ENCODE peak calls at places on chromosome 14, in eight cellular contexts. S is tibial nerve; L is spleen; A is tibial artery; C is effector memory CD4-positive, alpha-beta T cell; D is mammary epithelial cell; E is body of pancreas; N is astrocyte. J is an unnamed sample. For H3K27me3, the result is how much of the 10 kb centered on the place peaks cover.

GRCh38 chr14:90846511-90846910 is 30.3 kb upstream of the TTC7B start:
- DNase-seq in A (no peak), E (no peak), N (peak), C (no peak), D (peak), S (no peak), L (no peak), J (no peak)

GRCh38 chr14:72664651-72665050 is 229.2 kb downstream of the DPF3 start:
- DNase-seq in D (no peak), A (no peak), E (no peak), L (no peak), N (no peak), S (no peak), C (no peak), J (no peak)

GRCh38 chr14:101593411-101594181 is 32.3 kb downstream of the DIO3 start:
- DNase-seq in L (peak), N (no peak), E (no peak), A (no peak), S (no peak), C (no peak), D (no peak), J (no peak)

GRCh38 chr14:57938533-57938932 is 72.6 kb upstream of the SLC35F4 start:
- DNase-seq in C (no peak), S (no peak), L (no peak), A (no peak), D (no peak), E (no peak), N (no peak), J (no peak)

GRCh38 chr14:74932401-74932901 is 9.4 kb upstream of the RPS6KL1 start:
- DNase-seq in D (no peak), C (no peak), L (no peak), N (no peak), S (peak), E (no peak), A (peak), J (no peak)

GRCh38 chr14:61565836-61566536 is 129.3 kb upstream of the HIF1A start:
- DNase-seq in D (peak), A (no peak), N (peak), C (no peak), E (no peak), S (no peak), L (no peak), J (no peak)

GRCh38 chr14:85538636-85539035 is 8.7 kb downstream of the FLRT2 start:
- DNase-seq in E (no peak), D (no peak), A (no peak), L (no peak), C (no peak), N (no peak), S (no peak), J (no peak)

GRCh38 chr14:46480817-46481216 is 170.8 kb downstream of the RPL10L start:
- DNase-seq in E (no peak), S (no peak), C (no peak), A (no peak), N (no peak), L (no peak), D (no peak), J (no peak)

GRCh38 chr14:100498068-100498467 is 89.1 kb downstream of the BEGAIN start:
- DNase-seq in C (no peak), A (no peak), E (no peak), S (no peak), N (no peak), L (no peak), D (no peak), J (no peak)

GRCh38 chr14:50823763-50824636 is 7.0 kb downstream of the NIN start:
- DNase-seq in S (no peak), L (no peak), C (no peak), E (no peak), N (no peak), D (no peak), A (no peak), J (no peak)
- H3K27me3 ChIP-seq in S (under half), L (under half), C (under half), E (under half), N (under half), D (under half), A (under half), J (under half)

GRCh38 chr14:94376108-94376975 is 12.1 kb downstream of the SERPINA1 start:
- DNase-seq in L (no peak), N (no peak), E (no peak), D (no peak), C (no peak), A (peak), S (no peak), J (no peak)
- H3K27me3 ChIP-seq in L (under half), N (under half), E (under half), D (under half), C (under half), A (under half), S (under half), J (under half)

GRCh38 chr14:51639668-51640316 is 11.9 kb upstream of the FRMD6 start:
- DNase-seq in D (no peak), N (no peak), L (no peak), S (no peak), C (no peak), A (no peak), E (no peak), J (no peak)

GRCh38 chr14:51630987-51631386 is 20.7 kb upstream of the FRMD6 start:
- DNase-seq in E (no peak), S (no peak), L (no peak), C (no peak), N (no peak), A (no peak), D (no peak), J (no peak)

GRCh38 chr14:51638071-51638944 is 13.4 kb upstream of the FRMD6 start:
- DNase-seq in L (no peak), D (no peak), C (no peak), S (peak), E (no peak), N (peak), A (peak), J (no peak)

GRCh38 chr14:51636109-51636508 is 15.6 kb upstream of the FRMD6 start:
- DNase-seq in D (no peak), L (no peak), A (no peak), S (no peak), N (no peak), E (no peak), C (no peak), J (no peak)
- H3K27me3 ChIP-seq in D (under half), L (under half), A (under half), S (under half), N (under half), E (under half), C (under half), J (under half)

GRCh38 chr14:53950031-53950793 is 6.4 kb downstream of the BMP4 start:
- DNase-seq in S (no peak), E (no peak), A (no peak), L (peak), C (no peak), N (no peak), D (no peak), J (no peak)
- H3K27me3 ChIP-seq in S (half or more), E (under half), A (under half), L (half or more), C (under half), N (half or more), D (under half), J (half or more)

DNA sequence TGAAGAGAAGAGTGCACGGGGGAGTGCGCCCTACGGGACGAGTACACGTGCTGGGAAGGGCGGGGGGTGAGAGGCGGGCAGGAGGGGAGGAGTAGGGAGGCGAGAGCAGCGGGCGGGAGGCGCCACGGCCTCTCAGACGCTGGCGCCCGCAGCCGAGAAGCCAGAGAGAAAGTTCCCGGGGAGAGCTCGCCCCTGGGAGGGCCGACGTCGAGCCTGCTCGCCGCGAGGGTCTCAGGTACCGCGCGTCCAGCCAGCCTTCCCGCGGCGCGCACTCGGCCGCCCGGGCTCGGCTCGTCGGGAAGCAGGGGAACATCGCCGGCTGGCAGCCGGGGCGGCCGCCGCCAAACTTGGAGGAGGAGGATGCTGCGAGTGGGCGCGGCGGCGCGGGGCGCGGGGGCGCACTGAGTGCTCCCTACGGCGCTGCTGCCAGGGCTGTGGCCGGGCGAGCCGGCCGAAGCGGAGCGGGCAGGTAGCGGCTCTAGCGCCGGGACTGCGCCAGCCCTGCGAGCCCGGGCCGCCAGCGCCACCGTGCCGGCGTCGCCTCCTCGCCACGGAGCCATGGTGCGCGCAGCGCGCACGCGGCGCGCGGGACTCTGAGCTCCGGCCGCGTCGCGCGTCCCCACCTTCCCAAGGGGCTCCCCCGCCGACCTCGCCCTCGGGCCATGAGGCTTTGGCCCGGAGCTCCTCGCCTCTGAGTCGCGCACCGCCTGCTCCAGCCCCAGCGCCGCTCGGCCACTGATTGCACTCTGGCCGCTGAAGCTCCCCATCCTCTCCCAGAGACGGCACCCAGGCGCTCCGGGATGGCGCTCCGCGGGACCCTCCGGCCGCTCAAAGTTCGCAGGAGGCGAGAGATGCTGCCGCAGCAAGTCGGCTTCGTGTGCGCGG is at the start of gene SLC24A4:
- DNase-seq in C (no peak), N (no peak), A (no peak), E (no peak), S (no peak), L (peak), D (peak), J (peak)
- H3K27me3 ChIP-seq in C (under half), N (under half), A (under half), E (under half), S (under half), L (half or more), D (under half), J (half or more)

DNA sequence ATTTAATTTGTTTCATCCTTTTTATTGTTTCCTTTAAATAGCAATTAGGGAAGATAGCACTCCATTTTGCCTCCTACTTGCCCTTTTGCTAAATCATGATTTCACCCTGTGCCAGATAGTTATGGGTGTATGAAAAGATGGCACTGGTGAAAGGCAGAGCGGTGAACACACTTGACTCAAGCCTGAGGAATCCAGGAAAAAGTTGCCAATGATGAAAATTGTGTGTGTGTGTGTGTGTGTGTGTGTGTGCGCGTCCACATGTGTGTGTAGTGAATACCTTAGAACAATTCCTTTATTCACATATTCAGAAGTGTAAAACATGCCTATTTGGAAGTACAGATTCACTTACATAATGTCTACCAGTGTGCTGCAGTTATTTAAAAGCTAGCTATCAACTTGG is 123.8 kb downstream of the PTCSC3 start:
- DNase-seq in C (no peak), D (no peak), N (no peak), L (no peak), E (no peak), S (no peak), A (no peak), J (no peak)
- H3K27me3 ChIP-seq in C (under half), D (under half), N (under half), L (under half), E (under half), S (under half), A (under half), J (under half)

GRCh38 chr14:96617635-96618034 is 115.5 kb downstream of the PAPOLA start:
- DNase-seq in D (no peak), S (no peak), A (no peak), C (no peak), E (no peak), L (peak), N (no peak), J (no peak)

GRCh38 chr14:96614528-96614927 is 112.3 kb downstream of the PAPOLA start:
- DNase-seq in S (no peak), C (no peak), L (no peak), A (no peak), D (no peak), E (no peak), N (no peak), J (no peak)

GRCh38 chr14:96616168-96616681 is 114.0 kb downstream of the PAPOLA start:
- DNase-seq in D (no peak), C (no peak), N (no peak), E (peak), L (no peak), S (no peak), A (no peak), J (no peak)
- H3K27me3 ChIP-seq in D (under half), C (under half), N (under half), E (under half), L (under half), S (under half), A (under half), J (under half)

GRCh38 chr14:104287301-104288009 is 149.1 kb downstream of the KIF26A start:
- DNase-seq in L (peak), D (no peak), S (no peak), A (no peak), C (no peak), N (no peak), E (no peak), J (no peak)
- H3K27me3 ChIP-seq in L (under half), D (under half), S (under half), A (under half), C (under half), N (under half), E (under half), J (under half)